ENCODE peak calls at places on chromosomes 12 and 14, in six cellular contexts. One of them, this sample, is unnamed.

GRCh38 chr14:92040431-92041040 is 677 bp upstream of the TRIP11 start:
- DNase-seq in GM10248: peak
- DNase-seq in Caco-2: peak
- DNase-seq in endodermal cell: peak
- DNase-seq in A549: peak
- DNase-seq in CD8-positive, alpha-beta T cell: no peak
- DNase-seq in this sample: peak

GRCh38 chr12:133080619-133081407 is at the start of gene ZNF140:
- DNase-seq in GM10248: peak
- DNase-seq in Caco-2: peak
- DNase-seq in endodermal cell: peak
- DNase-seq in A549: peak
- DNase-seq in CD8-positive, alpha-beta T cell: peak
- DNase-seq in this sample: peak

GRCh38 chr14:101115652-101116051 is 212.1 kb upstream of the RTL1 start:
- DNase-seq in GM10248: no peak
- DNase-seq in Caco-2: no peak
- DNase-seq in endodermal cell: no peak
- DNase-seq in A549: no peak
- DNase-seq in CD8-positive, alpha-beta T cell: no peak
- DNase-seq in this sample: no peak

GRCh38 chr12:117359029-117359845 is 2.2 kb downstream of the NOS1 start:
- DNase-seq in GM10248: no peak
- DNase-seq in Caco-2: no peak
- DNase-seq in endodermal cell: no peak
- DNase-seq in A549: no peak
- DNase-seq in CD8-positive, alpha-beta T cell: no peak
- DNase-seq in this sample: no peak

GRCh38 chr12:92899388-92900001 is 29.6 kb downstream of the EEA1 start:
- DNase-seq in GM10248: no peak
- DNase-seq in Caco-2: peak
- DNase-seq in endodermal cell: peak
- DNase-seq in A549: peak
- DNase-seq in CD8-positive, alpha-beta T cell: no peak
- DNase-seq in this sample: no peak

GRCh38 chr14:69137456-69138188 is 15.3 kb downstream of the DCAF5 start:
- DNase-seq in GM10248: no peak
- DNase-seq in Caco-2: no peak
- DNase-seq in endodermal cell: no peak
- DNase-seq in A549: no peak
- DNase-seq in CD8-positive, alpha-beta T cell: no peak
- DNase-seq in this sample: no peak

GRCh38 chr14:73325630-73326299 is 88.5 kb downstream of the PAPLN start:
- DNase-seq in GM10248: no peak
- DNase-seq in Caco-2: no peak
- DNase-seq in endodermal cell: peak
- DNase-seq in A549: no peak
- DNase-seq in CD8-positive, alpha-beta T cell: no peak
- DNase-seq in this sample: no peak

GRCh38 chr12:56988207-56988739 is 18.1 kb downstream of the ZBTB39 start:
- DNase-seq in GM10248: no peak
- DNase-seq in Caco-2: no peak
- DNase-seq in endodermal cell: peak
- DNase-seq in A549: no peak
- DNase-seq in CD8-positive, alpha-beta T cell: no peak
- DNase-seq in this sample: no peak

GRCh38 chr12:14771651-14772137 is 31.6 kb downstream of the WBP11 start:
- DNase-seq in GM10248: peak
- DNase-seq in Caco-2: no peak
- DNase-seq in endodermal cell: peak
- DNase-seq in A549: peak
- DNase-seq in CD8-positive, alpha-beta T cell: peak
- DNase-seq in this sample: no peak

GRCh38 chr14:36848213-36848612 is 186.6 kb downstream of the PAX9 start:
- DNase-seq in GM10248: no peak
- DNase-seq in Caco-2: no peak
- DNase-seq in endodermal cell: no peak
- DNase-seq in A549: no peak
- DNase-seq in CD8-positive, alpha-beta T cell: no peak
- DNase-seq in this sample: no peak

GRCh38 chr12:46786774-46787173 is 39.0 kb downstream of the SLC38A4 start:
- DNase-seq in GM10248: no peak
- DNase-seq in Caco-2: no peak
- DNase-seq in endodermal cell: no peak
- DNase-seq in A549: peak
- DNase-seq in CD8-positive, alpha-beta T cell: no peak
- DNase-seq in this sample: no peak

GRCh38 chr12:15629108-15629507 is 160.1 kb downstream of the EPS8 start:
- DNase-seq in GM10248: peak
- DNase-seq in Caco-2: peak
- DNase-seq in endodermal cell: peak
- DNase-seq in A549: peak
- DNase-seq in CD8-positive, alpha-beta T cell: no peak
- DNase-seq in this sample: peak

GRCh38 chr12:111304642-111305071 is 64.2 kb downstream of the PHETA1 start:
- DNase-seq in GM10248: peak
- DNase-seq in Caco-2: peak
- DNase-seq in endodermal cell: peak
- DNase-seq in A549: peak
- DNase-seq in CD8-positive, alpha-beta T cell: peak
- DNase-seq in this sample: peak

GRCh38 chr14:32078030-32078793 is 1.1 kb downstream of the ARHGAP5 start:
- DNase-seq in GM10248: peak
- DNase-seq in Caco-2: peak
- DNase-seq in endodermal cell: no peak
- DNase-seq in A549: peak
- DNase-seq in CD8-positive, alpha-beta T cell: no peak
- DNase-seq in this sample: no peak

GRCh38 chr12:110921262-110921661 is 883 bp upstream of the MYL2 start:
- DNase-seq in GM10248: no peak
- DNase-seq in Caco-2: no peak
- DNase-seq in endodermal cell: no peak
- DNase-seq in A549: peak
- DNase-seq in CD8-positive, alpha-beta T cell: no peak
- DNase-seq in this sample: no peak

GRCh38 chr12:132075026-132075713 is 68.9 kb downstream of the DDX51 start:
- DNase-seq in GM10248: no peak
- DNase-seq in Caco-2: no peak
- DNase-seq in endodermal cell: peak
- DNase-seq in A549: no peak
- DNase-seq in CD8-positive, alpha-beta T cell: no peak
- DNase-seq in this sample: no peak

GRCh38 chr12:132262256-132263060 is 66.9 kb downstream of the GALNT9 start:
- DNase-seq in GM10248: no peak
- DNase-seq in Caco-2: no peak
- DNase-seq in endodermal cell: no peak
- DNase-seq in A549: no peak
- DNase-seq in CD8-positive, alpha-beta T cell: no peak
- DNase-seq in this sample: no peak

GRCh38 chr12:3160081-3160480 is 82.9 kb downstream of the TSPAN9 start:
- DNase-seq in GM10248: no peak
- DNase-seq in Caco-2: no peak
- DNase-seq in endodermal cell: no peak
- DNase-seq in A549: no peak
- DNase-seq in CD8-positive, alpha-beta T cell: no peak
- DNase-seq in this sample: no peak

GRCh38 chr14:60722836-60723217 is 1.3 kb downstream of the SIX4 start:
- DNase-seq in GM10248: peak
- DNase-seq in Caco-2: no peak
- DNase-seq in endodermal cell: no peak
- DNase-seq in A549: peak
- DNase-seq in CD8-positive, alpha-beta T cell: no peak
- DNase-seq in this sample: peak

GRCh38 chr14:89667983-89668382 is 250.9 kb upstream of the FOXN3 start:
- DNase-seq in GM10248: no peak
- DNase-seq in Caco-2: no peak
- DNase-seq in endodermal cell: no peak
- DNase-seq in A549: no peak
- DNase-seq in CD8-positive, alpha-beta T cell: no peak
- DNase-seq in this sample: no peak

GRCh38 chr12:43981726-43982125 is 145.8 kb downstream of the TMEM117 start:
- DNase-seq in GM10248: no peak
- DNase-seq in Caco-2: no peak
- DNase-seq in endodermal cell: no peak
- DNase-seq in A549: no peak
- DNase-seq in CD8-positive, alpha-beta T cell: no peak
- DNase-seq in this sample: no peak

GRCh38 chr14:95137804-95138167 is 19.5 kb downstream of the DICER1 start:
- DNase-seq in GM10248: no peak
- DNase-seq in Caco-2: no peak
- DNase-seq in endodermal cell: no peak
- DNase-seq in A549: no peak
- DNase-seq in CD8-positive, alpha-beta T cell: no peak
- DNase-seq in this sample: no peak

GRCh38 chr12:70543444-70543843 is 93.8 kb downstream of the PTPRB start:
- DNase-seq in GM10248: no peak
- DNase-seq in Caco-2: peak
- DNase-seq in endodermal cell: peak
- DNase-seq in A549: peak
- DNase-seq in CD8-positive, alpha-beta T cell: no peak
- DNase-seq in this sample: no peak

GRCh38 chr12:75792687-75793086 is 238.9 kb downstream of the PHLDA1 start:
- DNase-seq in GM10248: no peak
- DNase-seq in Caco-2: no peak
- DNase-seq in endodermal cell: no peak
- DNase-seq in A549: no peak
- DNase-seq in CD8-positive, alpha-beta T cell: no peak
- DNase-seq in this sample: no peak

GRCh38 chr12:67926063-67926462 is 63.2 kb upstream of the IFNG-AS1 start:
- DNase-seq in GM10248: no peak
- DNase-seq in Caco-2: no peak
- DNase-seq in endodermal cell: no peak
- DNase-seq in A549: no peak
- DNase-seq in CD8-positive, alpha-beta T cell: no peak
- DNase-seq in this sample: no peak

GRCh38 chr14:44564908-44565307 is 57.8 kb upstream of the FSCB start:
- DNase-seq in GM10248: no peak
- DNase-seq in Caco-2: no peak
- DNase-seq in endodermal cell: no peak
- DNase-seq in A549: no peak
- DNase-seq in CD8-positive, alpha-beta T cell: no peak
- DNase-seq in this sample: no peak

GRCh38 chr12:104750061-104750460 is 208.0 kb downstream of the SLC41A2 start:
- DNase-seq in GM10248: peak
- DNase-seq in Caco-2: no peak
- DNase-seq in endodermal cell: peak
- DNase-seq in A549: no peak
- DNase-seq in CD8-positive, alpha-beta T cell: no peak
- DNase-seq in this sample: peak

GRCh38 chr12:15689751-15690191 is 99.4 kb downstream of the EPS8 start:
- DNase-seq in GM10248: no peak
- DNase-seq in Caco-2: no peak
- DNase-seq in endodermal cell: no peak
- DNase-seq in A549: peak
- DNase-seq in CD8-positive, alpha-beta T cell: no peak
- DNase-seq in this sample: no peak

GRCh38 chr12:1282670-1283361 is 291.8 kb downstream of the ERC1 start:
- DNase-seq in GM10248: no peak
- DNase-seq in Caco-2: no peak
- DNase-seq in endodermal cell: no peak
- DNase-seq in A549: no peak
- DNase-seq in CD8-positive, alpha-beta T cell: no peak
- DNase-seq in this sample: no peak

DNA sequence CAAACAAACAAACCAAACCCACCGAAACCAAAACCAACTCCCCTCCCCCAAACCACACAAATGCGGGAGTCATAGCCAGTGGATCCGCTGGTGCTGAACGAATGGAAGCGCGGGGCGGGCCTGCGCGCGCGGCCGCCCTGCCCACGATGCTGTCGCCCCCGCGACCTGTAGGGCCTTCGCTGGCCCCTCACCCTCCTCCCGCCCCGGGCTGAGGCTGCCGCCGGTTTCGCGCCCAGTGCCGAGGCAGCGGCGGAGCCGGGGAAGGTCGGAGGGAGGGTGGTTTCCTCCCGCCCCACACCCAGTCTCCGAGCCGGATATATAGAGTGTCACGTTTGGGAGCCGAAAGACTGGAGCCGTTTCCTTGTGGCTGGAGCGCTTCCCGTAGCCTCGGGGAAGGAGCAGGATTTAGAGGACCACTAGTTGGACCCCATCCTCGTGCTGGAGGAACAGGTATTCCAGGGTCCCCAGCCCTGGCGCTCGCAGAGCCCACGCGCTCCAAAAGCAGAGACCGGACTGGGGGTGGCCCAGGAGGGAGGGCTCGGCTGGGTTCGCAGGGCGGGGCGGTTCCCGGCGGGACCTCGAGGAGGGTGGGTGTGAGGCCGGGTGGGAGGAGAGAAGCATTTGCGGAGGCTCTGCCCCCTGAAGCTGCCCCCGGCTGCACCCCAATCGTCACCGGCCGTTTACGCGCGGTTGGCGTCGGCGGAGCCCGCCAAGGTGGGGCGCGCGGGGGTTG is at the start of gene FAR2:
- DNase-seq in GM10248: peak
- DNase-seq in Caco-2: peak
- DNase-seq in endodermal cell: peak
- DNase-seq in A549: peak
- DNase-seq in CD8-positive, alpha-beta T cell: peak
- DNase-seq in this sample: peak
- TF ChIP-seq CTCF in GM10248: no peak
- TF ChIP-seq CTCF in Caco-2: no peak
- TF ChIP-seq CTCF in endodermal cell: peak
- TF ChIP-seq CTCF in A549: no peak
- TF ChIP-seq CTCF in CD8-positive, alpha-beta T cell: no peak
- TF ChIP-seq CTCF in this sample: no peak

GRCh38 chr12:62751844-62752155 is 183.2 kb downstream of the PPM1H start:
- DNase-seq in GM10248: no peak
- DNase-seq in Caco-2: no peak
- DNase-seq in endodermal cell: no peak
- DNase-seq in A549: no peak
- DNase-seq in CD8-positive, alpha-beta T cell: no peak
- DNase-seq in this sample: no peak
- TF ChIP-seq CTCF in GM10248: no peak
- TF ChIP-seq CTCF in Caco-2: no peak
- TF ChIP-seq CTCF in endodermal cell: no peak
- TF ChIP-seq CTCF in A549: no peak
- TF ChIP-seq CTCF in CD8-positive, alpha-beta T cell: no peak
- TF ChIP-seq CTCF in this sample: no peak

DNA sequence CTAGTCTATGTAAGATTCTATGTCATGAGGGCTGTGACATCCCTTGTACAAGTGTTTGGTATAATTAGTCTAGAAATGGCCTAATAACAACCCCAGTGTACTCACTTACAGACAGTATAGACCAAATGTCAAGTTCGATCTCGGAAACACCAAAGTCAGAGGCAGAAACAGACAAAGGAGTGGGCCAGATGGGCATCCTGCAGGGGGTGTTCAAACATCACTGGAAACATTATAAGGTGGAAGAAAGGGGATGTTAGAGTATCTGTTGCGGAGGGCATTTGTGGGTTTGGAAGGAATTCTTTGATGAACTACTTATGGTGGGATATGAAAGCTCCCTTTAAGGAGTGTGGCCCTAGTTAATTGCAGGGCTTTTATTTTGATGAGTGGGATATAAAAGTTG is 134.6 kb downstream of the ESR2 start:
- DNase-seq in GM10248: no peak
- DNase-seq in Caco-2: peak
- DNase-seq in endodermal cell: no peak
- DNase-seq in A549: no peak
- DNase-seq in CD8-positive, alpha-beta T cell: no peak
- DNase-seq in this sample: no peak
- TF ChIP-seq CTCF in GM10248: no peak
- TF ChIP-seq CTCF in Caco-2: peak
- TF ChIP-seq CTCF in endodermal cell: peak
- TF ChIP-seq CTCF in A549: no peak
- TF ChIP-seq CTCF in CD8-positive, alpha-beta T cell: no peak
- TF ChIP-seq CTCF in this sample: no peak

GRCh38 chr14:104751539-104752337 is 1.2 kb upstream of the SIVA1 start:
- DNase-seq in GM10248: no peak
- DNase-seq in Caco-2: no peak
- DNase-seq in endodermal cell: no peak
- DNase-seq in A549: no peak
- DNase-seq in CD8-positive, alpha-beta T cell: no peak
- DNase-seq in this sample: no peak
- TF ChIP-seq CTCF in GM10248: no peak
- TF ChIP-seq CTCF in Caco-2: no peak
- TF ChIP-seq CTCF in endodermal cell: no peak
- TF ChIP-seq CTCF in A549: no peak
- TF ChIP-seq CTCF in CD8-positive, alpha-beta T cell: no peak
- TF ChIP-seq CTCF in this sample: no peak